ENCODE peak calls at places on chromosomes 5 and 9, in six cellular contexts. T, Y, C, G, I and D are unnamed samples.

GRCh38 chr9:72954431-72955420 is 1.9 kb upstream of the ALDH1A1 start:
- DNase-seq in T (no peak), I (no peak), Y (peak), C (no peak), G (no peak), D (no peak)

GRCh38 chr5:159406571-159406970 is 76.3 kb upstream of the IL12B start:
- DNase-seq in T (no peak), G (no peak), Y (no peak), C (no peak), I (no peak), D (no peak)

GRCh38 chr9:130873966-130874365 is 22.6 kb downstream of the QRFP start:
- DNase-seq in I (no peak), G (no peak), C (no peak), Y (no peak), T (no peak), D (no peak)

GRCh38 chr9:92723299-92723625 is 41.4 kb downstream of the BICD2 start:
- DNase-seq in T (no peak), I (no peak), Y (no peak), G (no peak), C (no peak), D (no peak)

GRCh38 chr5:79759436-79759835 is 69.8 kb downstream of the CMYA5 start:
- DNase-seq in I (no peak), Y (peak), G (no peak), T (no peak), C (peak), D (no peak)

GRCh38 chr9:20496328-20496727 is 126.0 kb downstream of the MLLT3 start:
- DNase-seq in I (no peak), T (no peak), G (no peak), Y (no peak), C (no peak), D (no peak)

GRCh38 chr9:4137234-4137633 is 162.6 kb downstream of the GLIS3 start:
- DNase-seq in Y (peak), C (peak), I (no peak), G (no peak), T (no peak), D (no peak)

GRCh38 chr9:90477535-90477934 is 165.1 kb downstream of the DIRAS2 start:
- DNase-seq in G (no peak), I (no peak), Y (no peak), C (no peak), T (no peak), D (no peak)

GRCh38 chr5:138937392-138938387 is 62.6 kb upstream of the LRRTM2 start:
- DNase-seq in T (no peak), C (no peak), I (no peak), Y (no peak), G (no peak), D (no peak)

GRCh38 chr9:77648458-77649108 is 461 bp upstream of the GNA14 start:
- DNase-seq in C (peak), I (no peak), G (peak), T (no peak), Y (peak), D (no peak)

GRCh38 chr5:173786296-173787187 is 101.6 kb upstream of the CPEB4 start:
- DNase-seq in Y (no peak), G (no peak), T (no peak), I (no peak), C (no peak), D (no peak)